ENCODE peak calls at places on chromosomes 11 and 22, in seven cellular contexts. E is GM12878, P is SK-N-SH, G is K562, V is HCT116, Y is HepG2, J is H1. Q is an unnamed sample.

GRCh38 chr11:28833670-28834069 is 725.5 kb downstream of the METTL15 start:
- DNase-seq in E (no peak), G (no peak), V (no peak), Y (no peak), P (no peak), J (no peak), Q (no peak)

GRCh38 chr11:18588297-18589252 is at the start of gene UEVLD:
- DNase-seq in J (peak), E (peak), G (peak), V (peak), Y (peak), P (peak), Q (peak)

GRCh38 chr22:36728505-36728904 is 25.0 kb upstream of the CACNG2 start:
- DNase-seq in V (no peak), G (no peak), E (no peak), J (no peak), P (no peak), Y (no peak), Q (no peak)

GRCh38 chr11:63573881-63574855 is 11.0 kb upstream of the PLAAT2 start:
- DNase-seq in J (no peak), G (peak), V (no peak), P (no peak), E (no peak), Y (peak), Q (peak)

GRCh38 chr22:47609653-47610052 is 847.2 kb downstream of the TBC1D22A start:
- DNase-seq in G (no peak), E (no peak), J (no peak), P (no peak), Y (no peak), V (no peak), Q (no peak)

GRCh38 chr22:23557036-23557435 is 23.1 kb downstream of the IGLL1 start:
- DNase-seq in G (no peak), E (no peak), Y (no peak), P (no peak), V (no peak), J (no peak), Q (no peak)

GRCh38 chr11:107859459-107860239 is 1.1 kb upstream of the SLC35F2 start:
- DNase-seq in V (peak), G (no peak), Y (no peak), J (peak), P (peak), E (peak), Q (peak)

GRCh38 chr11:28144808-28145207 is 36.6 kb downstream of the METTL15 start:
- DNase-seq in P (no peak), V (no peak), J (no peak), G (no peak), Y (no peak), E (no peak), Q (no peak)

GRCh38 chr11:11056749-11057471 is 199.1 kb upstream of the ZBED5 start:
- DNase-seq in J (no peak), P (no peak), V (no peak), G (no peak), E (no peak), Y (no peak), Q (no peak)

GRCh38 chr22:40797427-40797826 is 21.7 kb downstream of the SLC25A17 start:
- DNase-seq in J (no peak), G (no peak), E (no peak), P (no peak), V (no peak), Y (no peak), Q (no peak)

GRCh38 chr11:129888451-129888850 is 6.9 kb downstream of the NFRKB start:
- DNase-seq in Y (no peak), G (no peak), V (no peak), P (no peak), J (no peak), E (no peak), Q (no peak)

GRCh38 chr22:41568811-41569210 is 8.0 kb downstream of the CSDC2 start:
- DNase-seq in Y (no peak), P (peak), G (no peak), J (no peak), V (no peak), E (no peak), Q (no peak)

DNA sequence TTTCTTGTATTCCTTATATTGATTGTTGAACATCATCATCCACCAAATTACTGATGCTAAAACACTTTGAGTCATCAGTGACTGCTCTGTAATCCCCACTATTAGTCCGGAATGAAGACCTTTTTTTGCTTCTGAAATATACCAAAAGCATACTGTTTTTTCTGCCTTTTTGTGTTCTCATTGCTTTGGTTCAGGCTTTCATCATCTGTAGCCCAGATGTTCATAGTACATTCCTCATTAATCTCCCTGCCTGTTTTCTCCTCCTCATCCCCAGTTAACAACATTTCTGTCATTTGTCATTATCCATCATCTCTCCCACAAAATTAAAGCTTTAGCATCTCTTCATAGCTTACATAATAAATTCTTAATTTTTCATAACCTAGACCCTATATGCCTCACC is 9.2 kb downstream of the CEP57 start:
- DNase-seq in Y (no peak), V (no peak), J (no peak), E (no peak), P (peak), G (no peak), Q (no peak)
- TF ChIP-seq JUND in Y (no peak), V (no peak), J (no peak), E (no peak), P (no peak), G (no peak), Q (no peak)

GRCh38 chr22:29632672-29633071 is 29.2 kb downstream of the NF2 start:
- DNase-seq in J (no peak), E (no peak), P (no peak), G (no peak), V (no peak), Y (no peak), Q (no peak)
- TF ChIP-seq JUND in J (no peak), E (no peak), P (no peak), G (no peak), V (no peak), Y (no peak), Q (no peak)

DNA sequence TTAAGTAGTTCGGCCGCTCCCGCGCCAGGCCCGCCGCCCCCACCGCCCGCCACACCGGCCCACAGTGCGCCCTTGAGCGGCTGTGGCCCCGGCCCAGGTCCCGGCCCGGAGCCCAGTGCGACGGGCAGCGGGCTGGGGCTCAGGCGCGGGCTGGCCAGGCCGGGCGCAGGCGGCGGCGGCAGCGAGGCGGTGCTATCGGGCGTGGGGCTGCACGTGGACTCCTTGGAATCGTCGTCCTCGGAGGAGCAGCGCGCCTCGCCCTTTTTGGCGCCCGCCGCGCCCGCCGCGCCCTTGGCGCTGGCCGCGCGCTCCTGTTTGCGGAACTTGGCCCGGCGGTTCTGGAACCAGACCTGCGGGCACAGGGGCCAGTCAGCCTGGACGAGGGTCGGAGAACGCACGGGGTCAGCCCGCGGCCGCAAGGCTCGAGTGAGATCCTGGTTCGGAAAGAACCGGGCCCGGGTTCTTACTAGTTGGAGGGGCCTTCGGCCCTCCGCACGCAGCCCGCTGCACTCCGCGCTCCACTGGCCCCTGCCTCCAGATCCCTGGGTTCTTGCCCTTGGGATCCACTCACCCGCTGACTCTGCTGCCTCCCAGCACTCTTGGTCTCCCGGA is 4.0 kb downstream of the PHOX2A start:
- DNase-seq in J (peak), E (no peak), P (no peak), V (no peak), Y (no peak), G (no peak), Q (no peak)
- TF ChIP-seq JUND in J (no peak), E (no peak), P (no peak), V (no peak), Y (no peak), G (no peak), Q (no peak)

GRCh38 chr22:18974477-18975180 is 38.5 kb upstream of the PRODH start:
- DNase-seq in E (no peak), J (no peak), Y (no peak), P (no peak), V (no peak), G (peak), Q (no peak)

GRCh38 chr22:18973264-18974031 is 37.4 kb upstream of the PRODH start:
- DNase-seq in V (no peak), J (no peak), E (no peak), G (peak), P (no peak), Y (no peak), Q (no peak)

GRCh38 chr22:18976197-18976751 is 40.2 kb upstream of the PRODH start:
- DNase-seq in P (no peak), E (no peak), Y (no peak), G (no peak), J (no peak), V (no peak), Q (no peak)

GRCh38 chr22:18977824-18978425 is 41.8 kb upstream of the PRODH start:
- DNase-seq in Y (no peak), P (no peak), J (no peak), V (no peak), E (no peak), G (no peak), Q (no peak)

DNA sequence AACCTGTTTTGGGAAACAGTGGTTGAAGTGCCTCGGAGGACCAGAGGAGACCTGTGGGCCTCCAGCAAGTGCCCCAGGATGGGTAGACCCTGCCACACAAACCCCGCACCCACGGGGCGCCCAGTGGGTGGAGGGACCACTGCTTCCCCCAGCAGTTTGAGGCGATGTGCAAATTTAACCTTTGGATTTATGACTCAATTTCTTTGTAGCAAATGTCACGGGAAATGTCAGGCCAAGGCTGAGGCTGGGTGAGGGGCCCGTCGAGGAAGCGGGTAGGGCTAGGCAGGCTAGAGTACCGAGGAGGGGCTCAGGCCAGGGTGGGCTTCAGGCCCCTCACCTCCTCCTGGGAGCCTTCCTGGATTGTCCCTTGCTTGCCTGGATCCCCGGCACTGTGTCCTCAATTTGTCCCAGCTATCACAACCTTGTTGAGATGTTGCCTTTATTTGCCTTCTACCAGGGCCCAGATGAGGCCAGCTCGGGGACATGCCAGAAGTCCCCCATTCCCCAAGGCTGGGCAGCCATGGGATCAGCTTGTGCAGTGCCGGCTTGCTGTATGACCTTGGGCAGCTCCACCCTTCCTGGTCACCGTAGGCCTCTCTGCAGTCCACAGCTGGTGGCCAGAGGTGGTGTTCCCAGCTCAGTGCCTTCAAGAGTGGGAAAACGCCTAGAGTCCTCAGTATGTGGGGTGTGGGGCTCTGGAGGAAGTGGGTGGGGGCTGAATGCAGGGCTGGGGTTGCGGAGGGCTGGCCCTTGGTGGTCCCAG is 39.5 kb upstream of the PRODH start:
- DNase-seq in G (no peak), V (no peak), J (no peak), Y (no peak), E (no peak), P (no peak), Q (no peak)
- TF ChIP-seq JUND in G (no peak), V (no peak), J (no peak), Y (no peak), E (no peak), P (no peak), Q (no peak)

GRCh38 chr11:7793233-7793632 is 3.5 kb downstream of the OR5P2 start:
- DNase-seq in Y (no peak), J (no peak), G (no peak), P (no peak), E (no peak), V (no peak), Q (no peak)
- TF ChIP-seq JUND in Y (no peak), J (no peak), G (no peak), P (no peak), E (no peak), V (no peak), Q (no peak)

GRCh38 chr11:58446294-58446693 is 4.3 kb upstream of the OR5B12 start:
- DNase-seq in V (no peak), J (no peak), P (no peak), G (no peak), E (no peak), Y (no peak), Q (no peak)
- TF ChIP-seq JUND in V (no peak), J (no peak), P (no peak), G (no peak), E (no peak), Y (no peak), Q (no peak)

DNA sequence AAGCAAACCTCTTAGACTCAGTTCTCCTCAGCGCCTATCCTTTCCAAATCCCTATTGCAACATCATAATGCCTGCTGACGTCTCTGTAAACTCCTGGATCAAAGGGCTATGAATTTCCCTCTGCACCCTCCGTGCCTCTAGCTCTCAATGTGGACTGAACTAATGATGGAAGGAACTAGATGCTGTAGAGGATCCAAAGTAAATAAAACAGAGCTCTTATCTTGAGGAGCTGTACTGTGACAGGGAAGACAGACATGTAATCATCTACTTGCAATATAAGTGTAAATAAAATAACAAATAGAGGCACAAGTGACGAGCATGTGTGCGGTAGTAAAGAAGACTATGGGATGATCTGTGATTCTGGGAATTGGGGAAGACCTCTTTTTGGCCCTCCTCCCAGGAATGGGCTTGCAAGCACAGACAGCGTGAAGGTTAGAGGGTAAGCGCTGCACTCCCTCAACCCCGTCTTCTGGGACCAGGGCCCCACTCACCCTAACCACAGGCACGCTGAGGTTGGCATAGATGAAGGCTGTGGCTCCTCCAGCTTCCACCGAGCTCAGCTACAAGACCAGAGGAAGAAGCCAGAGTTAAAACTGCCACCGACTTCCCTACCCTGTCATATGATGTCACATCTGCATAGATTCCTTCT is 42.2 kb downstream of the P4HA3 start:
- DNase-seq in E (no peak), V (no peak), Y (no peak), P (no peak), J (no peak), G (no peak), Q (no peak)
- TF ChIP-seq JUND in E (no peak), V (no peak), Y (no peak), P (no peak), J (no peak), G (no peak), Q (no peak)

DNA sequence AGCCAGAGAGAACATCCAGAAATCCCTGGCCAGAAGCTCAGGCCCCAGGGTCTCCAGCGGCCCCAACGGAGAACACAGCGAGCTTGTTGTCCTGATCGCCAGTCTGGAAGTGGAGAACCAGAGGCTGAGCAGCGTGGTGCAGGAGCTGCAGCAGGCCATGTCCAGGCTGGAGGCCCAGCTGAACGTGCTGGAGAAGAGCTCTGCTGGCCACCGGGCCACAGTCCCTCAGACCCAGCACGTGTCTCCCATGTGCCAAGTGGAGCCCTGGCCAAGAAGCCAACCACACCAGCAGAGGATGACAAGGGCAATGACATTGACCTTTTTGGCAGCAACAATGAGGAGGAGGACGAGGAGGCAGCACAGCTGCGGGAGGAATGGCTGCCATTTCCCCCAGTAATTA is 20.6 kb upstream of the SCGB1D1 start:
- DNase-seq in J (no peak), Y (no peak), G (no peak), V (no peak), E (no peak), P (no peak), Q (no peak)
- TF ChIP-seq JUND in J (no peak), Y (no peak), G (no peak), V (no peak), E (no peak), P (no peak), Q (no peak)

DNA sequence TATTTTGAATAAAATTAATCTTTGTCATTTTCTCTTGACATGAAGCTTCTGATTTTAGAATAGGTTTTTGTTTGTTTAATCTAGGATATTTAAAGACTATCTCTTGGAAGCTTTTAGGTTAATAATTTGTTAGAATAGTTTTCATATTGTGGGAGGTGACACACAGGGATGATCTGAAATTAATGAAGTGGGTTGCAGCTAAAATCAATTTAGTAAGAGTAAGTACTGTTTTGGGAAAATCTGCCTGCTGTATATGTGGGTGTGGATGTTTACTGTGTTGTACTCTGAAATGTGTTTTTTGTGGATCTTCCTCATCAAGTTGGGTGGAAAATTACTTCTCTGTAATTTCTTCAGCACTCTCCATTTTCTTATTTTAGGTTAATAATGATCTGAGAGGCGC is 67.3 kb downstream of the BID start:
- DNase-seq in P (no peak), V (no peak), J (no peak), E (no peak), G (no peak), Y (no peak), Q (no peak)
- TF ChIP-seq JUND in P (no peak), V (no peak), J (no peak), E (no peak), G (no peak), Y (no peak), Q (no peak)

GRCh38 chr22:28297504-28297903 is 378.4 kb upstream of the PITPNB start:
- DNase-seq in V (no peak), E (no peak), Y (no peak), P (no peak), G (no peak), J (no peak), Q (no peak)

GRCh38 chr22:28299329-28299728 is 380.3 kb upstream of the PITPNB start:
- DNase-seq in G (no peak), P (no peak), E (no peak), V (no peak), Y (no peak), J (no peak), Q (no peak)

GRCh38 chr22:28296452-28296851 is 377.4 kb upstream of the PITPNB start:
- DNase-seq in P (no peak), G (no peak), V (no peak), Y (peak), E (no peak), J (no peak), Q (no peak)

DNA sequence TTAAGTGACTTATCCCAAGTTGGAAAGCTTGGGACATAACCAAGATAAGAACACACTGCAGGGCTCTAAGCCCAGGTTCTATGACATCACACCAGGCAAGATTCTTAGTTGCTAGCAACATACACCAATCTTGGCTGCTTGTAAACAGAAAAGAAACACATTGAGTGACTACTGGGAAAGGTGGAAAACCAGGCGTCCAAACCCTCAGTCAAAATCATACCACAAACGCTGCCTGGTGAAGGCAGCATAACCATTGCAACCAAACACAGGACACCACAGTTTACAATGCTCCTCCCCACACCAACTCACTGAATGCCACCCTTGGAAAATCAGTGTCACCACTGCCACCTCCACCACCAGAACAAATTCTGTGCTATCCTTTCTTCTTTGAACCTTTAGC is 379.9 kb downstream of the TTC28 start:
- DNase-seq in P (no peak), J (no peak), Y (no peak), G (no peak), V (no peak), E (no peak), Q (no peak)
- TF ChIP-seq JUND in P (no peak), J (no peak), Y (no peak), G (no peak), V (no peak), E (no peak), Q (no peak)